ENCODE peak calls at places on chromosomes 3 and 15, in seven cellular contexts. One of them, this sample, is unnamed. For H3K4me1, the result is how much of the 10 kb centered on the place peaks cover.

GRCh38 chr15:39461536-39462140 is 119.2 kb upstream of the THBS1 start:
- DNase-seq in Peyer's patch: no peak
- DNase-seq in K562: no peak
- DNase-seq in SJSA1: no peak
- DNase-seq in PC-3: no peak
- DNase-seq in heart left ventricle: peak
- DNase-seq in cardiac muscle cell: peak
- DNase-seq in this sample: no peak

GRCh38 chr3:115685097-115685496 is 61.8 kb downstream of the GAP43 start:
- DNase-seq in heart left ventricle: no peak
- DNase-seq in SJSA1: no peak
- DNase-seq in K562: no peak
- DNase-seq in cardiac muscle cell: no peak
- DNase-seq in PC-3: no peak
- DNase-seq in Peyer's patch: no peak
- DNase-seq in this sample: no peak

GRCh38 chr3:116759316-116759715 is 49.7 kb downstream of the TUSC7 start:
- DNase-seq in SJSA1: no peak
- DNase-seq in heart left ventricle: no peak
- DNase-seq in Peyer's patch: no peak
- DNase-seq in PC-3: no peak
- DNase-seq in K562: no peak
- DNase-seq in cardiac muscle cell: no peak
- DNase-seq in this sample: no peak

GRCh38 chr3:72888546-72889309 is 882 bp downstream of the GXYLT2 start:
- DNase-seq in Peyer's patch: no peak
- DNase-seq in cardiac muscle cell: peak
- DNase-seq in K562: no peak
- DNase-seq in PC-3: peak
- DNase-seq in heart left ventricle: no peak
- DNase-seq in SJSA1: no peak
- DNase-seq in this sample: no peak

GRCh38 chr15:46312133-46312740 is 677.4 kb downstream of the SQOR start:
- DNase-seq in heart left ventricle: peak
- DNase-seq in PC-3: peak
- DNase-seq in cardiac muscle cell: peak
- DNase-seq in Peyer's patch: peak
- DNase-seq in SJSA1: peak
- DNase-seq in K562: peak
- DNase-seq in this sample: peak

GRCh38 chr3:127484601-127485388 is 105.7 kb downstream of the TPRA1 start:
- DNase-seq in heart left ventricle: peak
- DNase-seq in SJSA1: peak
- DNase-seq in PC-3: no peak
- DNase-seq in K562: no peak
- DNase-seq in Peyer's patch: no peak
- DNase-seq in cardiac muscle cell: peak
- DNase-seq in this sample: no peak

GRCh38 chr15:80489030-80489594 is 84.9 kb downstream of the ARNT2 start:
- DNase-seq in SJSA1: no peak
- DNase-seq in cardiac muscle cell: peak
- DNase-seq in PC-3: peak
- DNase-seq in K562: no peak
- DNase-seq in Peyer's patch: no peak
- DNase-seq in heart left ventricle: no peak
- DNase-seq in this sample: no peak

GRCh38 chr15:73899197-73900128 is 26.1 kb downstream of the TBC1D21 start:
- DNase-seq in cardiac muscle cell: peak
- DNase-seq in Peyer's patch: no peak
- DNase-seq in PC-3: no peak
- DNase-seq in SJSA1: no peak
- DNase-seq in K562: no peak
- DNase-seq in heart left ventricle: no peak
- DNase-seq in this sample: no peak

GRCh38 chr3:117017135-117017990 is 307.8 kb downstream of the TUSC7 start:
- DNase-seq in SJSA1: no peak
- DNase-seq in cardiac muscle cell: peak
- DNase-seq in heart left ventricle: no peak
- DNase-seq in PC-3: no peak
- DNase-seq in K562: no peak
- DNase-seq in Peyer's patch: no peak
- DNase-seq in this sample: no peak

GRCh38 chr15:30943654-30944335 is 40.1 kb downstream of the FAN1 start:
- DNase-seq in PC-3: no peak
- DNase-seq in SJSA1: no peak
- DNase-seq in Peyer's patch: no peak
- DNase-seq in heart left ventricle: no peak
- DNase-seq in cardiac muscle cell: no peak
- DNase-seq in K562: no peak
- DNase-seq in this sample: no peak

GRCh38 chr3:125110016-125110875 is 54.4 kb upstream of the HEG1 start:
- DNase-seq in Peyer's patch: no peak
- DNase-seq in K562: no peak
- DNase-seq in heart left ventricle: no peak
- DNase-seq in SJSA1: peak
- DNase-seq in PC-3: peak
- DNase-seq in cardiac muscle cell: peak
- DNase-seq in this sample: no peak

GRCh38 chr15:64836023-64836536 is 5.6 kb upstream of the PLEKHO2 start:
- DNase-seq in Peyer's patch: no peak
- DNase-seq in heart left ventricle: no peak
- DNase-seq in SJSA1: no peak
- DNase-seq in cardiac muscle cell: no peak
- DNase-seq in K562: no peak
- DNase-seq in PC-3: no peak
- DNase-seq in this sample: no peak

GRCh38 chr15:90891346-90891949 is 7.1 kb downstream of the FES start:
- DNase-seq in heart left ventricle: no peak
- DNase-seq in K562: no peak
- DNase-seq in SJSA1: no peak
- DNase-seq in PC-3: no peak
- DNase-seq in Peyer's patch: no peak
- DNase-seq in cardiac muscle cell: no peak
- DNase-seq in this sample: no peak

GRCh38 chr15:26449296-26449695 is 323.6 kb downstream of the GABRB3 start:
- DNase-seq in K562: no peak
- DNase-seq in cardiac muscle cell: no peak
- DNase-seq in PC-3: peak
- DNase-seq in SJSA1: no peak
- DNase-seq in heart left ventricle: no peak
- DNase-seq in Peyer's patch: no peak
- DNase-seq in this sample: no peak

GRCh38 chr3:5095879-5096278 is 26.2 kb upstream of the ARL8B start:
- DNase-seq in heart left ventricle: peak
- DNase-seq in SJSA1: no peak
- DNase-seq in K562: no peak
- DNase-seq in Peyer's patch: no peak
- DNase-seq in cardiac muscle cell: peak
- DNase-seq in PC-3: no peak
- DNase-seq in this sample: no peak
- H3K4me3 ChIP-seq in heart left ventricle: peak
- H3K4me3 ChIP-seq in SJSA1: no peak
- H3K4me3 ChIP-seq in K562: no peak
- H3K4me3 ChIP-seq in Peyer's patch: no peak
- H3K4me3 ChIP-seq in cardiac muscle cell: peak
- H3K4me3 ChIP-seq in PC-3: no peak
- H3K4me3 ChIP-seq in this sample: no peak

GRCh38 chr3:136735103-136735502 is 17.1 kb downstream of the STAG1 start:
- DNase-seq in PC-3: no peak
- DNase-seq in SJSA1: no peak
- DNase-seq in cardiac muscle cell: no peak
- DNase-seq in heart left ventricle: no peak
- DNase-seq in K562: no peak
- DNase-seq in Peyer's patch: no peak
- DNase-seq in this sample: no peak
- H3K4me1 ChIP-seq in PC-3: under half
- H3K4me1 ChIP-seq in SJSA1: under half
- H3K4me1 ChIP-seq in cardiac muscle cell: under half
- H3K4me1 ChIP-seq in heart left ventricle: under half
- H3K4me1 ChIP-seq in K562: under half
- H3K4me1 ChIP-seq in Peyer's patch: under half
- H3K4me1 ChIP-seq in this sample: under half

GRCh38 chr15:41790169-41790568 is 15.9 kb downstream of the MAPKBP1 start:
- DNase-seq in PC-3: no peak
- DNase-seq in SJSA1: no peak
- DNase-seq in K562: no peak
- DNase-seq in Peyer's patch: no peak
- DNase-seq in cardiac muscle cell: no peak
- DNase-seq in heart left ventricle: no peak
- DNase-seq in this sample: no peak

GRCh38 chr15:41791970-41792637 is 17.8 kb downstream of the MAPKBP1 start:
- DNase-seq in SJSA1: no peak
- DNase-seq in Peyer's patch: no peak
- DNase-seq in cardiac muscle cell: no peak
- DNase-seq in K562: no peak
- DNase-seq in PC-3: no peak
- DNase-seq in heart left ventricle: no peak
- DNase-seq in this sample: no peak

GRCh38 chr15:41790756-41791546 is 16.7 kb downstream of the MAPKBP1 start:
- DNase-seq in PC-3: peak
- DNase-seq in heart left ventricle: no peak
- DNase-seq in Peyer's patch: no peak
- DNase-seq in K562: no peak
- DNase-seq in SJSA1: peak
- DNase-seq in cardiac muscle cell: peak
- DNase-seq in this sample: peak

GRCh38 chr15:41789662-41790061 is 15.4 kb downstream of the MAPKBP1 start:
- DNase-seq in PC-3: no peak
- DNase-seq in SJSA1: no peak
- DNase-seq in K562: no peak
- DNase-seq in cardiac muscle cell: no peak
- DNase-seq in heart left ventricle: no peak
- DNase-seq in Peyer's patch: no peak
- DNase-seq in this sample: no peak

DNA sequence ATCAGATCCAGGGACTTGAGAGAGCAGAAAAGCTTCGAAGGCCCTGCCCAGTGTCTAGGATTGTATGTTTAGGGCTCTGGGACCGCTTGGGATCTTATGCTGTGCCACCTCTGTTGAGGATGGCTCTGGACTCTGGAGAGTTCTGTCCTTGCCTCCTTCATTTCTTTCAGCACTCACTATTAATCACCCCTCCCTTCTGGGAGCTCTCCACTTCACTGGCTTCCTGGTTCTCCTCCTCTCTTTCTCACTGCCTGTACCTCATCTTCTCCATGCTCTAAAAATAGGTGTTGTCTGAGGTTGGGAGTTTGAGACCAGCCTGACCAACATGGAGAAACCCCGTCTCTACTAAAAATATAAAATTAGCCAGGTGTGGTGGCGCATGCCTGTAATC is 17.3 kb downstream of the MAPKBP1 start:
- DNase-seq in cardiac muscle cell: no peak
- DNase-seq in SJSA1: no peak
- DNase-seq in K562: no peak
- DNase-seq in Peyer's patch: no peak
- DNase-seq in heart left ventricle: no peak
- DNase-seq in PC-3: no peak
- DNase-seq in this sample: no peak
- H3K27ac ChIP-seq in cardiac muscle cell: peak
- H3K27ac ChIP-seq in SJSA1: peak
- H3K27ac ChIP-seq in K562: peak
- H3K27ac ChIP-seq in Peyer's patch: peak
- H3K27ac ChIP-seq in heart left ventricle: peak
- H3K27ac ChIP-seq in PC-3: peak
- H3K27ac ChIP-seq in this sample: no peak

GRCh38 chr3:184601576-184602405 is 40.2 kb downstream of the EPHB3 start:
- DNase-seq in SJSA1: no peak
- DNase-seq in heart left ventricle: no peak
- DNase-seq in cardiac muscle cell: no peak
- DNase-seq in PC-3: no peak
- DNase-seq in K562: no peak
- DNase-seq in Peyer's patch: no peak
- DNase-seq in this sample: no peak
- H3K4me3 ChIP-seq in SJSA1: no peak
- H3K4me3 ChIP-seq in heart left ventricle: peak
- H3K4me3 ChIP-seq in cardiac muscle cell: no peak
- H3K4me3 ChIP-seq in PC-3: no peak
- H3K4me3 ChIP-seq in K562: no peak
- H3K4me3 ChIP-seq in Peyer's patch: no peak
- H3K4me3 ChIP-seq in this sample: no peak

DNA sequence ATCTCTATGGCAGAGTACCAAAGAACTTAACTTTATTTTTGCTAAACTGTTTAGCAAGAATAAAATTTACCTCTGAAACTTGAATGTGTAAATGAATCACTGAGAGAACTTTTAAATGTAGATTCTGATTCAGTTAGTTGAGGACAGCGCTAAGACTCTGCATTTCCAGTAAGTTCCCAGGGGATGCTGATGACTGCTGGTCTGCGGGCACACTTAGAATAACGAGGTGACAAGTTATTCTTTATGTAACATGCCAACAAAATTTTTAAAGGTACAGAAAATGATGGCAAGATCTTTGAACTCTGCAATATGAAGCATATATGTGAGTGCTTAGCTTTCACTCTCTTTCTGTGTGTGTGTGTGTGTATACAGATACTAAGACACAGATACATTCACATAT is 56.4 kb downstream of the TGFBR2 start:
- DNase-seq in heart left ventricle: no peak
- DNase-seq in Peyer's patch: no peak
- DNase-seq in PC-3: no peak
- DNase-seq in cardiac muscle cell: no peak
- DNase-seq in SJSA1: no peak
- DNase-seq in K562: no peak
- DNase-seq in this sample: no peak
- H3K4me1 ChIP-seq in heart left ventricle: half or more
- H3K4me1 ChIP-seq in Peyer's patch: under half
- H3K4me1 ChIP-seq in PC-3: under half
- H3K4me1 ChIP-seq in cardiac muscle cell: under half
- H3K4me1 ChIP-seq in SJSA1: half or more
- H3K4me1 ChIP-seq in K562: under half
- H3K4me1 ChIP-seq in this sample: half or more

DNA sequence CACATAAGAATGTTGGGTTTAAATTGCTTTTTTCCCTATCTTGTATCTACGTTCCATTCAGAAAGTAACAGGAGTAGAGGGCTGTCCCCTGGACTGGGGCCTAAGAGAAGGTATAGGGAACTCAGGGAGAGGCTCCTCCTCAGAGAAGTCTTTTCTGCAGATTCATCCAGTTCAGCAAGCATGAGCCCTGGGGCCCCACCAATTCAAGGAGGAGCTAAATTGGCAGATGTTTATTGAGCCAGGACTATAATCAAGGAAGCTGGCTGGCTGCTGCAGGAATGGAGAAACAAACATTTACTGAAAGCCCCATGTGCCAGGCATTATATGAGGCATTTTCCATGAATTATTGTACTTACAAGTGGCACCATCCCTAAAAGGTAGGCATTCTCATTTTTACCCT is 22.1 kb upstream of the LARS2 start:
- DNase-seq in PC-3: no peak
- DNase-seq in SJSA1: no peak
- DNase-seq in Peyer's patch: no peak
- DNase-seq in cardiac muscle cell: no peak
- DNase-seq in heart left ventricle: no peak
- DNase-seq in K562: no peak
- DNase-seq in this sample: no peak
- H3K27ac ChIP-seq in PC-3: no peak
- H3K27ac ChIP-seq in SJSA1: no peak
- H3K27ac ChIP-seq in Peyer's patch: no peak
- H3K27ac ChIP-seq in cardiac muscle cell: no peak
- H3K27ac ChIP-seq in heart left ventricle: no peak
- H3K27ac ChIP-seq in K562: no peak
- H3K27ac ChIP-seq in this sample: no peak

GRCh38 chr3:170953229-170953628 is 44.8 kb upstream of the EIF5A2 start:
- DNase-seq in K562: no peak
- DNase-seq in heart left ventricle: no peak
- DNase-seq in Peyer's patch: no peak
- DNase-seq in SJSA1: no peak
- DNase-seq in PC-3: no peak
- DNase-seq in cardiac muscle cell: no peak
- DNase-seq in this sample: no peak
- H3K4me3 ChIP-seq in K562: peak
- H3K4me3 ChIP-seq in heart left ventricle: no peak
- H3K4me3 ChIP-seq in Peyer's patch: no peak
- H3K4me3 ChIP-seq in SJSA1: no peak
- H3K4me3 ChIP-seq in PC-3: no peak
- H3K4me3 ChIP-seq in cardiac muscle cell: no peak
- H3K4me3 ChIP-seq in this sample: no peak

GRCh38 chr3:29410200-29410599 is 129.3 kb downstream of the RBMS3 start:
- DNase-seq in K562: no peak
- DNase-seq in SJSA1: no peak
- DNase-seq in heart left ventricle: no peak
- DNase-seq in Peyer's patch: no peak
- DNase-seq in cardiac muscle cell: no peak
- DNase-seq in PC-3: no peak
- DNase-seq in this sample: no peak
- H3K4me1 ChIP-seq in K562: under half
- H3K4me1 ChIP-seq in SJSA1: half or more
- H3K4me1 ChIP-seq in heart left ventricle: half or more
- H3K4me1 ChIP-seq in Peyer's patch: under half
- H3K4me1 ChIP-seq in cardiac muscle cell: under half
- H3K4me1 ChIP-seq in PC-3: under half
- H3K4me1 ChIP-seq in this sample: under half

This sample was measured in CD4-positive, CD25-positive, alpha-beta regulatory T cell.